ENCODE peak calls at places on chromosomes 16 and 17, in ten cellular contexts. P, H, W, F, S, U, R, Y, N and I are unnamed samples. For H3K4me1, the result is how much of the 10 kb centered on the place peaks cover.

GRCh38 chr16:85428168-85428898 is 184.8 kb upstream of the GSE1 start:
- DNase-seq in N (peak), S (no peak), W (peak), P (peak), F (no peak), H (peak), R (no peak), U (peak), Y (peak), I (peak)

GRCh38 chr16:777826-778225 is 10.4 kb downstream of the RPUSD1 start:
- DNase-seq in P (no peak), W (no peak), F (peak), U (no peak), S (no peak), R (no peak), N (no peak), Y (peak), H (no peak), I (no peak)

GRCh38 chr16:63061319-63061718 is 1025.1 kb upstream of the CDH8 start:
- DNase-seq in P (no peak), W (no peak), S (peak), U (no peak), H (no peak), F (no peak), N (no peak), Y (no peak), R (no peak), I (no peak)

GRCh38 chr16:2231016-2231931 is 5.0 kb upstream of the DNASE1L2 start:
- DNase-seq in R (no peak), F (no peak), N (no peak), Y (no peak), U (no peak), W (no peak), P (no peak), H (no peak), S (no peak), I (no peak)

GRCh38 chr17:66727634-66728570 is 107.0 kb upstream of the CACNG5 start:
- DNase-seq in N (peak), H (peak), W (peak), S (no peak), R (no peak), F (peak), P (peak), U (peak), Y (peak), I (no peak)

GRCh38 chr17:9987779-9988585 is 82.9 kb upstream of the RCVRN start:
- DNase-seq in R (no peak), S (no peak), Y (peak), W (peak), P (no peak), N (peak), H (no peak), F (peak), U (peak), I (no peak)

GRCh38 chr16:24624102-24624501 is 84.7 kb downstream of the RBBP6 start:
- DNase-seq in N (no peak), W (no peak), H (no peak), U (no peak), P (no peak), Y (no peak), R (no peak), F (no peak), S (no peak), I (no peak)

GRCh38 chr17:15493031-15493750 is 25.8 kb upstream of the CDRT4 start:
- DNase-seq in S (no peak), P (no peak), F (no peak), W (no peak), N (no peak), R (no peak), Y (no peak), H (no peak), U (no peak), I (no peak)

GRCh38 chr17:31877341-31877740 is 18.3 kb upstream of the COPRS start:
- DNase-seq in W (no peak), Y (no peak), H (no peak), R (no peak), N (no peak), P (no peak), F (no peak), U (no peak), S (peak), I (no peak)

GRCh38 chr17:17979778-17980177 is 7.1 kb downstream of the DRC3 start:
- DNase-seq in P (no peak), F (no peak), N (no peak), H (no peak), Y (no peak), R (no peak), W (no peak), S (no peak), U (no peak), I (no peak)

GRCh38 chr17:54967621-54968258 is 714 bp downstream of the COX11 start:
- DNase-seq in Y (peak), N (peak), U (peak), R (no peak), F (peak), W (peak), H (peak), S (no peak), P (peak), I (no peak)

GRCh38 chr16:56534847-56535383 is 15.1 kb upstream of the BBS2 start:
- DNase-seq in P (no peak), H (no peak), F (no peak), Y (no peak), S (no peak), U (no peak), N (no peak), W (no peak), R (no peak), I (no peak)

GRCh38 chr17:80478487-80479245 is 2.3 kb upstream of the NPTX1 start:
- DNase-seq in P (no peak), S (no peak), U (no peak), R (no peak), F (no peak), H (no peak), Y (no peak), W (peak), N (no peak), I (no peak)

GRCh38 chr17:27748360-27748825 is 51.9 kb downstream of the NOS2 start:
- DNase-seq in H (peak), R (no peak), Y (no peak), U (no peak), N (no peak), F (no peak), W (no peak), S (no peak), P (no peak), I (no peak)

GRCh38 chr17:48647103-48647963 is 21.2 kb upstream of the HOXB9 start:
- DNase-seq in N (no peak), Y (no peak), F (no peak), S (no peak), P (no peak), W (peak), R (no peak), H (no peak), U (peak), I (no peak)

GRCh38 chr17:75325827-75326586 is 36.8 kb upstream of the SLC25A19 start:
- DNase-seq in W (no peak), H (no peak), R (no peak), F (no peak), Y (no peak), N (no peak), S (no peak), P (no peak), U (no peak), I (no peak)

GRCh38 chr17:50129946-50130777 is at the start of gene SAMD14:
- DNase-seq in F (no peak), W (peak), P (no peak), U (no peak), S (no peak), N (no peak), H (no peak), Y (no peak), R (no peak), I (no peak)

GRCh38 chr17:65025288-65025687 is 31.3 kb downstream of the GNA13 start:
- DNase-seq in W (no peak), N (no peak), Y (no peak), R (no peak), S (no peak), U (no peak), P (no peak), F (no peak), H (no peak), I (no peak)
- H3K4me1 ChIP-seq in W (under half), N (half or more), Y (under half), R (half or more), S (under half), U (under half), P (under half), F (under half), H (under half), I (under half)

DNA sequence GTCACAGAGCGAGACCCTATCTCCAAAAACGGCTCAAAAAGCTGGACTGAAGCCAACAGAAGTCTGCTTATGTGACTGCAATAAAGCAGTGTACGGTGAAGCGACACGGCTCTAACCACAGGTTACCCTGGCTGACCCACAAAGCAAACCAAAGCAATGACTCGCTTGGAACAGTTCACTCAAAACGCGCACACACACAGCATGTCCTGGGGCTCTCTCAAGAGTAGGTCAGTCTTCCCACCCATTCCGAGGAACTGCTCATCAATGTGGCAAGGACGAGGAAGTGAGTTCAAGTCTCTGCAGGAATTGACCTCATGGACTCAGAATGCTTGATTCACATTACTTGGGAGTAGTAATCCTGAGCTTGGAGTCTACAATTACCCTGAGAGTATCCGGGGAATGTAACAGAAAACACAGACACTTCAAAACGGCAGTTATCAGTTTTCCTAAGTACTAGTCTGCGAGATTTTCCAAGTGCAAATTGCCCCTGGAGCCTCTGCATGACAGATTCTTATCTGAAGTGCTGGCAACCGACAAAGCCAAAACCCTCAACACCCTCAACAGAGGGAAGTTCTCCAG is 25.4 kb downstream of the PELP1 start:
- DNase-seq in R (no peak), U (no peak), W (peak), P (peak), Y (peak), F (peak), H (no peak), N (no peak), S (no peak), I (no peak)
- H3K4me1 ChIP-seq in R (under half), U (under half), W (under half), P (under half), Y (under half), F (under half), H (under half), N (under half), S (under half), I (under half)

GRCh38 chr17:38894276-38894675 is 24.4 kb downstream of the LASP1 start:
- DNase-seq in U (no peak), H (no peak), W (no peak), Y (no peak), F (no peak), P (no peak), N (no peak), R (no peak), S (no peak), I (no peak)
- H3K4me1 ChIP-seq in U (under half), H (half or more), W (under half), Y (half or more), F (under half), P (under half), N (under half), R (under half), S (under half), I (half or more)

DNA sequence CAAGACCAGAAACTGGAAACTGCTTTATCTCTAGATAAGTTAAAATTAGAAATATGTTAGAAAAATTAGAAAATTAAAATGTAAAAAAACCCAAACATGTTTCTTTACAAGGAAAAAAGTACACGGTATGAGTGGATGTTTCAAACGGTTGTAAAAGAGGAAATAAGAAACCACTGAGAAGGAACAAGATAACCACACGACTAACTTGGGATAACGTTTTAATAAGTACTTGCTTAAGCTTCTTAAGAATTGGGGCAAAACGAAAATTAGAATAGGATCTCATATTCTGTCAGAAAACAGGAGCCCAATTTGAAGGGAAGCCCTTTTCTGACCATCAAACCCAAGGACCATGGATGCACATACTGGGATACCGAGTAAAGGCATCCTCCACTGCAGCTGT is 31.0 kb downstream of the MBTPS1 start:
- DNase-seq in N (peak), Y (no peak), W (no peak), U (no peak), S (no peak), F (no peak), P (no peak), H (no peak), R (no peak), I (no peak)
- H3K4me1 ChIP-seq in N (half or more), Y (under half), W (under half), U (under half), S (under half), F (under half), P (under half), H (under half), R (under half), I (under half)

GRCh38 chr17:40072481-40073346 is 9.9 kb downstream of the THRA start:
- DNase-seq in H (peak), R (no peak), F (peak), P (no peak), S (no peak), W (peak), Y (no peak), N (no peak), U (peak), I (no peak)
- H3K4me1 ChIP-seq in H (half or more), R (under half), F (half or more), P (half or more), S (half or more), W (half or more), Y (under half), N (under half), U (half or more), I (half or more)

GRCh38 chr16:88763502-88764053 is 21.4 kb downstream of the PIEZO1 start:
- DNase-seq in U (no peak), S (no peak), F (peak), W (no peak), N (no peak), H (no peak), R (no peak), P (no peak), Y (peak), I (no peak)

GRCh38 chr16:88761830-88762229 is 23.2 kb downstream of the PIEZO1 start:
- DNase-seq in S (no peak), N (no peak), P (no peak), R (no peak), Y (peak), F (no peak), U (peak), H (no peak), W (no peak), I (no peak)

GRCh38 chr16:88762941-88763340 is 22.1 kb downstream of the PIEZO1 start:
- DNase-seq in R (no peak), S (no peak), U (no peak), Y (peak), N (no peak), W (no peak), P (no peak), F (no peak), H (no peak), I (no peak)

GRCh38 chr16:88761143-88761534 is 23.9 kb downstream of the PIEZO1 start:
- DNase-seq in W (no peak), H (no peak), P (no peak), S (no peak), Y (peak), U (no peak), R (no peak), N (no peak), F (no peak), I (no peak)

DNA sequence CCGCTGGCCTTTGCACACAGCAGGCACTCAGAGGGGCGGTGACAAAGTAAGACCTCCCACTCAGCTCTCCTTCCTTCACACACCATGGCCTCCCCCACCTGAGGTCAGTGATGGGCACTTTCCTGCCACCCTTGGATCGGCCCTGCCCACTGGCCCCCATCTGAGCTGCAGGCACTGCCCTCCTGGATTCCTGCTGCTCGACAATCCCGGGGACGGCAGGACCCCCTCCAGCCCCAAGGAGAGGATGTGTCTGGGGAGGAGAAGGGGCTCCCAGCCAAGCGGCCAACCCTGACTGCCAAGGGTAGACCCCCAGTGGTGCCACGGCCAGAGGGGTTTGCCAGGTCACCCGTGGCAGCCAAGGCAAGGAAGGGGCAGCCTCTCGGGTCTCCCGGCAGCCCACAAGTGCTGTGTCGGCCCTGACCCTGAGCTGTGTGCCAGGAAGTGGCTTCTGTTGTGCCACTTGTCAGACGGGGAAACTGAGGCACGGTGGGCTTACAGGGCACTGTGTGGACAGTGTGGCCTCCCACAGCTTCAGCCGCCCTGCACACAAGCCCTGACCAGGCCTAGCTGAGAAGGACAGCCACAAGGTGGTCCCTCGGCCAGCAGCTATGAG is 22.7 kb downstream of the PIEZO1 start:
- DNase-seq in S (no peak), F (no peak), R (no peak), H (no peak), Y (no peak), W (no peak), N (no peak), U (no peak), P (no peak), I (no peak)
- H3K4me1 ChIP-seq in S (under half), F (under half), R (under half), H (under half), Y (half or more), W (under half), N (under half), U (under half), P (half or more), I (half or more)

DNA sequence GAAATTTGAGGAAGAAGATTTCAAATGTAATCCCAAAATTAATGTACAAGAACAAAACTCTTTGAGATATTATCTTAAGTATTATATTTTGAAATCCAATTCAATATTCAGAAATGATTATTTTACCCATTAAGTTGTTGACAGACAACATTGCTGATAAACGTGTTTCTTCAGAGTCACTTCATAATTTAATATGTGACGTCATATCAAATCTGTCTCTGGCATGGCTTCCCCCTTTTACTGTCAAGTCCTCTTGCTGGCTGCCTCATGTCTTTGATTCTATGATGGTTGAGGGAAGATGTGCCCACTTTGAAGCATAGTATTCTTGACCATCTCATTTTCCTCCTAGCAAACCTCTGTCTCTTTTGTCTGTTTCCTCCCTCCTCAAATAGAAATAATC is 1257.1 kb upstream of the GOT2 start:
- DNase-seq in Y (no peak), W (no peak), H (no peak), R (no peak), P (no peak), S (no peak), F (no peak), N (no peak), U (no peak), I (no peak)
- H3K4me1 ChIP-seq in Y (under half), W (under half), H (under half), R (under half), P (under half), S (under half), F (under half), N (under half), U (under half), I (under half)